ENCODE peak calls at places on chromosomes 11 and 22, in seven cellular contexts. Q is fibroblast of mammary gland, Y is sigmoid colon, X is GM12864, T is astrocyte of the cerebellum, C is esophagus squamous epithelium, P is colonic mucosa. W is an unnamed sample.
A peak's percentile ranks its signal among the peaks of the same experiment; 100 is the strongest.

GRCh38 chr11:32893091-32893946 is 708 bp downstream of the QSER1 start:
- DNase-seq in X (no peak), Y (peak; percentile 68), Q (peak; percentile 20), P (peak; percentile 59), T (no peak), C (no peak), W (no peak)

GRCh38 chr22:38867496-38868285 is 4.3 kb downstream of the CBX6 start:
- DNase-seq in C (no peak), Q (no peak), X (no peak), T (no peak), Y (peak; percentile 64), P (no peak), W (no peak)

GRCh38 chr11:84290647-84291046 is 1004.5 kb upstream of the CCDC90B start:
- DNase-seq in Y (no peak), X (no peak), T (peak; percentile 11), Q (peak; percentile 55), P (no peak), C (no peak), W (no peak)

GRCh38 chr22:39283312-39284141 is 35.9 kb downstream of the RPL3 start:
- DNase-seq in P (no peak), T (no peak), Q (no peak), Y (no peak), C (no peak), X (no peak), W (no peak)

GRCh38 chr11:27460571-27460970 is 12.0 kb downstream of the LGR4 start:
- DNase-seq in Y (no peak), Q (no peak), T (no peak), P (no peak), C (no peak), X (no peak), W (no peak)

GRCh38 chr22:38872172-38872830 is at the start of gene CBX6:
- DNase-seq in P (peak; percentile 92), C (peak; percentile 58), Y (peak; percentile 98), T (peak; percentile 78), Q (peak; percentile 86), X (peak; percentile 63), W (peak; percentile 59)

GRCh38 chr11:122863704-122864326 is 18.7 kb upstream of the JHY start:
- DNase-seq in X (no peak), T (peak; percentile 36), Q (peak; percentile 59), P (peak; percentile 29), C (no peak), Y (no peak), W (no peak)

GRCh38 chr11:33690290-33691050 is 10.2 kb downstream of the C11orf91 start:
- DNase-seq in P (peak; percentile 54), T (peak; percentile 78), Q (peak; percentile 100), X (no peak), Y (peak; percentile 89), C (no peak), W (peak; percentile 96)

GRCh38 chr22:22685586-22685985 is 41.2 kb downstream of the GGTLC2 start:
- DNase-seq in P (no peak), C (no peak), Y (peak; percentile 37), X (no peak), Q (no peak), T (no peak), W (no peak)

GRCh38 chr11:66857234-66857926 is 516 bp downstream of the LRFN4 start:
- DNase-seq in Q (no peak), C (no peak), T (no peak), X (no peak), P (no peak), Y (peak; percentile 63), W (no peak)

GRCh38 chr11:64009234-64009633 is 23.0 kb downstream of the OTUB1 start:
- DNase-seq in X (no peak), P (no peak), Q (no peak), Y (no peak), T (no peak), C (no peak), W (no peak)

GRCh38 chr11:34647131-34647530 is 26.2 kb downstream of the EHF start:
- DNase-seq in X (no peak), Y (no peak), T (no peak), C (no peak), P (no peak), Q (peak; percentile 43), W (no peak)

GRCh38 chr11:120424185-120424969 is 87.2 kb upstream of the GRIK4 start:
- DNase-seq in Q (no peak), T (no peak), C (no peak), X (no peak), Y (no peak), P (no peak), W (no peak)

GRCh38 chr11:6319879-6320410 is 356 bp downstream of the CAVIN3 start:
- DNase-seq in Y (peak; percentile 96), T (peak; percentile 53), X (no peak), Q (peak; percentile 93), C (peak; percentile 57), P (peak; percentile 90), W (peak; percentile 83)

GRCh38 chr22:49026476-49027121 is 801.1 kb downstream of the BRD1 start:
- DNase-seq in C (no peak), P (no peak), X (no peak), T (no peak), Y (no peak), Q (no peak), W (no peak)

GRCh38 chr11:69832561-69833413 is 13.6 kb upstream of the FGF3 start:
- DNase-seq in T (no peak), Q (no peak), X (no peak), P (no peak), Y (peak; percentile 57), C (no peak), W (no peak)

GRCh38 chr11:20342347-20343279 is 20.9 kb upstream of the HTATIP2 start:
- DNase-seq in C (no peak), P (no peak), Q (no peak), T (no peak), Y (no peak), X (no peak), W (no peak)

GRCh38 chr11:113528982-113529381 is 53.8 kb upstream of the DRD2 start:
- DNase-seq in C (no peak), Q (no peak), P (no peak), X (no peak), T (peak; percentile 59), Y (no peak), W (no peak)

GRCh38 chr11:88779551-88779950 is 286.2 kb downstream of the GRM5 start:
- DNase-seq in X (no peak), C (no peak), P (no peak), Q (peak; percentile 98), T (peak; percentile 29), Y (no peak), W (peak; percentile 43)

GRCh38 chr11:48031602-48032001 is 51.2 kb downstream of the PTPRJ start:
- DNase-seq in T (no peak), Y (no peak), Q (no peak), X (no peak), C (no peak), P (no peak), W (no peak)

DNA sequence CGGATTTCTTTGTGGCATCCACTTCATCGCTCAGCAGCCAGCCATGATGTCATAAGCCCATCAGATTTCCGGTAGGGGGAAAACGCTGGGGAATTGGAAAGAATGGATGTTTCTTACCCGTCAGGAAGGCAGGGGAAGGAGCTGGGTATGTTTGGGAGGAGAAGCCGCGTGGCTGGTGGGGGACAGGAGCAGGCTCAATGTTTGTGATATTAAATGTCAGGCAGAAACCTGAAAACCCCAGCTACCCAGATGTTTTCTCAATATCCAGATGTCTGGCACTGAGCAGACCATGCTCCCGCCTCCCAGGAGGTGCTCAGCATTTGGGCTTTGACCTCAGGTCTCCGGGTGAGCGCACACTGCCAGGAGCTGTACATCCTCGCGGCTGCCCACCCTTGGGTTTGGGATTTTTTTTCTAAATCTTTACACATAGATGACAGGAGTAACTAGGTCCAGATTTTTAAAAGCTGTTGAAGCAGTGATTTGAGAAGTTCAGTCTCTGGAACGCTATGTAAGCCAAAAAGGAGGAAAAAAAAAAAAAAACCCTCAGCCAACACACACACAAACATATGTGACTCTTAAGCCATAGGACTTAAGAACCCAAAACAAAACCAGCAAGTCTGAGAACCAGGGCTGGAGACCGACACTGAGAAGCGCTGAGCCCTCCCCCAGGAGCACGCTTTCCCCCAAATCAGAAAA is 67.4 kb downstream of the NFAM1 start:
- DNase-seq in X (no peak), Q (peak; percentile 48), T (no peak), P (no peak), Y (peak; percentile 81), C (no peak), W (no peak)
- H3K4me3 ChIP-seq in X (no peak overlapping the region), Q (no peak overlapping the region), T (no peak overlapping the region), P (no peak overlapping the region), Y (no peak overlapping the region), C (peak overlapping the region; percentile 47), W (no peak overlapping the region)

GRCh38 chr11:62061356-62062222 is 62.2 kb upstream of the INCENP start:
- DNase-seq in C (no peak), Y (peak; percentile 42), Q (no peak), T (no peak), P (no peak), X (no peak), W (no peak)
- TF ChIP-seq CTCF in C (peak; percentile 15), Y (no peak), Q (no peak), T (no peak), P (peak; percentile 31), X (no peak), W (no peak)

DNA sequence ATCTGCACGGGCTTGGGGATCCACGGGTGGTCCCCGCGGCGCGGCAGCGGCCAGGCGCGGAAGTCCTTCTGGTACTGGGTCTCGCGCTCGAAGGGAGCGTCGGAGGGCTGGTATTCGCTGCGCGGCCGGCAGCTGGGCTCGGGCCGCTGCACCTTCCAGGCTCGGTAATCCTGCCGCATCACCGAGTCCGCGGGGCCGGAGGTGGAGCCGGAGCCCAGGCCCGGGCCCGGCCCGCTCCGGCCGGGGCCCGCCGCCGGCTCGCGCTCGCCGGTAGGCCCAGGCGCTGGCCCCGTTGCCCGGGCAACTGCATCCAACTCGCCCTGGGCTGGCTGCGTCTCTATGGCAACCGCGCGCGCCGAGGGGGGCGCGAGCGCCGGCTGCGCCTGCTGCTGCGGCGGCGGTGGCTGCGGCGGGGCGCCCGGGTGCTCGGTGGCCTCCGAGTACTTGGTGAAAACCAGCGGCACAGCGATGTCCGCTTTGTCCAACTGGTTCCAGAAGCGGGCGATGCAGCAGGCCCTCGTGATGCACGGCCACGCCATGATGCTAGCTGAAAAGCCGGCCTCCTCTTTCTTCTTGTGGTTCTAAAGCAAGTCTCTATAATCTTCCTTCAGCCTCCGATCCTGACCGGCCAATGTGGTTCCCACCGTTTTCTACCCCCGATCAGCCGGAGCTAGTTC is 869 bp downstream of the MAP6 start:
- DNase-seq in X (no peak), P (peak; percentile 22), Y (peak; percentile 79), Q (peak; percentile 20), T (no peak), C (no peak), W (no peak)
- H3K4me3 ChIP-seq in X (peak overlapping the region; percentile 37), P (peak overlapping the region; percentile 37), Y (peak overlapping the region; percentile 74), Q (peak overlapping the region; percentile 25), T (peak overlapping the region; percentile 30), C (peak overlapping the region; percentile 67), W (peak overlapping the region; percentile 48)

DNA sequence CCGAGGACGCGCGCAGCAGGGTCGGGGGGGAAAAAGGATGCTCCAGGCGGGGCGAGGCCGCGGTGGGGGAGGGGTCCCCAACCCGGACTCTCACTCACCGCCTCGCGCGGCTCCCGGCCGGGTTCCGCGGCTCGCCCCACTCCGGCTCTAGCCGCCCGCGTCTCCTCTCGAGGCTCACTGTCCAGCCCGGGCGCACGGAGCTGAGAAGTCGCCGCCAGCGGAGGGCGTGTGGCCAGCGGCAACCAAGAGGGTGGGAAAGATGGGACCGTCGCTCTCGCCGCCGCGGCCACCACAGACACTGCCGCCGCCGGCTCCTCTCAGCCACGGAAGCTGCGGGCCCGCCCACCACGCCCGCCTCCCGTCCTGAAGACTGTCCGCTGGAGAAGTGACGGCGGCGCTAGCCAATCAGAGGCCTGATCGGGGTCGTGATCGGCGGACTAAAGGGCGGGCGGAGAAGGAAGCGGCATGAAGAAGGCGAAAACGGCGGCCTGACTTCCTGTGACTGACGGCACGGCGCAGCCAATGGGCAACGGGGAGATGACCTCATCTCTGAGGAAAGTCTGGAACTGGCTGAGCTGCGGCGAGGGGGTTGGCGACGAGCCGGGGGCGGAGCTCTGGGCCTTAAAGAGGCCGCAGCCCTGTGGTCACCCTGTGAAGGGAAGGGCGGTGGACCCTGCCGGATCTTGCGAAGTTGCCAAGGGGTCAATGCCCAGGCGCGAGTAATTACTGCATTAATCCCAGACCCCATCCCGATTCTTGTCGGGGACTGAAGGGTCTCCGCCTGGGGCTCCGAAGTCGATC is at the start of gene MRTFA:
- DNase-seq in Q (peak; percentile 99), P (peak; percentile 100), T (peak; percentile 100), C (peak; percentile 99), X (peak; percentile 99), Y (peak; percentile 100), W (peak; percentile 98)
- TF ChIP-seq CTCF in Q (no peak), P (no peak), T (no peak), C (peak; percentile 23), X (no peak), Y (no peak), W (no peak)

W was measured in AG09309.